ENCODE peak calls at places on chromosomes 11 and 22, in four cellular contexts. C is CD8-positive, alpha-beta T cell; W is foreskin fibroblast; H is AG04449. P is an unnamed sample.

GRCh38 chr11:290621-291231 is 1.8 kb downstream of the PGGHG start:
- DNase-seq in C (no peak), W (no peak), H (no peak), P (no peak)

GRCh38 chr11:124297921-124298320 is 15.8 kb downstream of the OR8D1 start:
- DNase-seq in W (peak), C (no peak), H (peak), P (no peak)

GRCh38 chr11:102760355-102761035 is 19.9 kb downstream of the MMP10 start:
- DNase-seq in C (no peak), H (peak), W (peak), P (peak)

GRCh38 chr11:70578831-70579230 is 180.5 kb downstream of the CTTN start:
- DNase-seq in H (no peak), W (no peak), C (no peak), P (no peak)

GRCh38 chr22:33519140-33519973 is 400.9 kb downstream of the LARGE1 start:
- DNase-seq in W (peak), H (peak), C (no peak), P (peak)

GRCh38 chr11:130775306-130776043 is 140.8 kb downstream of the SNX19 start:
- DNase-seq in C (no peak), W (peak), H (no peak), P (no peak)

GRCh38 chr11:75264971-75265370 is 24.4 kb downstream of the TPBGL start:
- DNase-seq in H (no peak), W (no peak), C (no peak), P (no peak)

GRCh38 chr11:113532697-113533424 is 57.7 kb upstream of the DRD2 start:
- DNase-seq in H (peak), C (peak), W (peak), P (peak)

GRCh38 chr22:18033204-18033998 is 9.0 kb upstream of the MICAL3 start:
- DNase-seq in H (no peak), W (peak), C (no peak), P (peak)

GRCh38 chr11:64259533-64260067 is 8.3 kb downstream of the PLCB3 start:
- DNase-seq in W (no peak), C (no peak), H (no peak), P (no peak)

GRCh38 chr11:45544826-45545225 is 120.6 kb downstream of the CHST1 start:
- DNase-seq in C (no peak), H (no peak), W (no peak), P (no peak)

GRCh38 chr22:50670513-50670912 is 2.1 kb upstream of the SHANK3 start:
- DNase-seq in W (no peak), C (no peak), H (no peak), P (no peak)

GRCh38 chr11:44793350-44794090 is 66.8 kb downstream of the TSPAN18 start:
- DNase-seq in C (no peak), W (no peak), H (no peak), P (no peak)

GRCh38 chr11:105073486-105074200 is 28.5 kb upstream of the CARD16 start:
- DNase-seq in H (no peak), C (no peak), W (no peak), P (no peak)

GRCh38 chr11:117075186-117075585 is 23.0 kb downstream of the SIK3 start:
- DNase-seq in H (no peak), C (no peak), W (peak), P (no peak)

GRCh38 chr22:50701076-50701419 is 28.4 kb downstream of the SHANK3 start:
- DNase-seq in H (no peak), W (no peak), C (no peak), P (no peak)

GRCh38 chr22:49462795-49463194 is 364.9 kb downstream of the BRD1 start:
- DNase-seq in W (no peak), C (no peak), H (no peak), P (no peak)

GRCh38 chr22:37638351-37639069 is 959 bp upstream of the SH3BP1 start:
- DNase-seq in W (no peak), H (no peak), C (no peak), P (no peak)

GRCh38 chr22:19880786-19881569 is 26.3 kb upstream of the GNB1L start:
- DNase-seq in C (no peak), H (peak), W (peak), P (peak)

GRCh38 chr11:100629671-100630070 is 57.4 kb upstream of the ARHGAP42 start:
- DNase-seq in C (no peak), H (no peak), W (no peak), P (no peak)

GRCh38 chr11:47904048-47904447 is 55.9 kb upstream of the NUP160 start:
- DNase-seq in W (peak), C (no peak), H (no peak), P (peak)

GRCh38 chr22:41482319-41482935 is 13.5 kb downstream of the ACO2 start:
- DNase-seq in H (no peak), C (no peak), W (peak), P (no peak)

GRCh38 chr11:67468056-67468455 is 995 bp downstream of the TMEM134 start:
- DNase-seq in C (no peak), H (no peak), W (peak), P (no peak)

GRCh38 chr11:50298182-50298988 is 265.7 kb downstream of the OR4C45 start:
- DNase-seq in H (no peak), C (no peak), W (no peak), P (no peak)

GRCh38 chr11:32494629-32495028 is 59.3 kb upstream of the WT1 start:
- DNase-seq in W (no peak), C (no peak), H (no peak), P (no peak)

GRCh38 chr22:29737251-29738117 is 17.7 kb downstream of the CABP7 start:
- DNase-seq in C (no peak), W (peak), H (no peak), P (no peak)

GRCh38 chr11:80873309-80873999 is 1432.6 kb upstream of the TENM4 start:
- DNase-seq in H (no peak), W (no peak), C (no peak), P (no peak)
- TF ChIP-seq CTCF in H (no peak), W (no peak), C (no peak), P (no peak)

DNA sequence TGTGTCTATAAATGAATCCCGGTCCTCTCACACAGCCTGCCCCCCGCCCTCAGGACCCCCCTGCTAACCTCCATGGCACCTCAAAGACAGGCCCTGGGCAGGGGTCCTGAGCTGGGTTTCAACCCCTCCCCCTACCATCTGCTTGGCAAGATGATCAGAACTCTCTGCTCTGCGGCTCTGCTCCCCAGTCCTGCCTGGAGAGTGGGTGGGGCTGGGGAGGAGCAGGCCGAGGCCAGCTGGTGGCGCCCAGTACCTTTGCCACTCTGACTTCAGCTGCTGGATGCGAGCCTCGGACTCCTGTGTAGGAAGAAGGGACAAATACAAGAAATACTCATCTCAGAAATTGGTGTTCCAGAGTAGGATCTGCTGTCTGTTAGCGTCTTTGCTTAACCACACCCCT is 15.0 kb downstream of the SUN2 start:
- DNase-seq in H (no peak), C (no peak), W (no peak), P (no peak)
- TF ChIP-seq CTCF in H (no peak), C (no peak), W (no peak), P (no peak)

GRCh38 chr11:7515544-7515943 is 1.7 kb downstream of the PPFIBP2 start:
- DNase-seq in W (no peak), C (no peak), H (no peak), P (no peak)

GRCh38 chr11:7511405-7511804 is 2.4 kb upstream of the PPFIBP2 start:
- DNase-seq in W (no peak), H (no peak), C (no peak), P (no peak)

GRCh38 chr11:7514099-7514725 is 413 bp downstream of the PPFIBP2 start:
- DNase-seq in H (no peak), W (peak), C (no peak), P (no peak)

GRCh38 chr11:7513210-7514098 is at the start of gene PPFIBP2:
- DNase-seq in H (no peak), W (peak), C (peak), P (peak)

DNA sequence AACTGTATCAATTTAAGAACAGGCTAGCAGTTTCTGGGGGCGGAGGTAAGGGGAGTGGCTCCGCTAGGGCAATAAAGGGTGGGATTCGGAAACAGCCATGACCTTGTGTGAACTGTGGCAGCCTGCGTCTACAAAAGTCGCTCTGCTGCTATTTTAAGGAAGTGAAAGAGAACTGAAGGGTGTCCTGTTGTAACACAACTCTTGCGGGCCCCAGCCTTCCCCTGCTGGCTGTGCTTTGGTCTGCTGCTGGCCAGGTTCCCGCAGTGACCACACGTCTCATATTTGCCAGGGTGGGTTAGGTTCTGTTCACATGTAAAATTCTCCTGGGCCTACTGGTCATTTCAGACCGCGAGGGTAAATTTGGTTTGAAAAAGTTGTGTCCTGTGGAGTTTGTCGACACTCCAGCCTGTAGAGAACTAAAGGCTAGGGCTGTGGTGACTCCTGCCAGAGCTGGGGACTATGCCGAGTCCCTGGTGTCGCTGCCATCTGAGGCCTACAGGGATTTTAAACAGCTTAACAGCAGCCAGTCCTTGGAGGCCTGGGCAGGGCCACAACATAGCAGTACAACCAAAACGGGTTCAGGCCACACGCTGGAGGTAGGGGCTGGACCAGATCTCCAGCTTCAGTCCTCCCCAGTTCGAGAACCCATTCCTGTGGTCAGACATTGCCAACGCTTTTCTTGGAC is 1.1 kb upstream of the PPFIBP2 start:
- DNase-seq in W (peak), C (peak), H (no peak), P (peak)
- TF ChIP-seq CTCF in W (no peak), C (no peak), H (no peak), P (peak)

DNA sequence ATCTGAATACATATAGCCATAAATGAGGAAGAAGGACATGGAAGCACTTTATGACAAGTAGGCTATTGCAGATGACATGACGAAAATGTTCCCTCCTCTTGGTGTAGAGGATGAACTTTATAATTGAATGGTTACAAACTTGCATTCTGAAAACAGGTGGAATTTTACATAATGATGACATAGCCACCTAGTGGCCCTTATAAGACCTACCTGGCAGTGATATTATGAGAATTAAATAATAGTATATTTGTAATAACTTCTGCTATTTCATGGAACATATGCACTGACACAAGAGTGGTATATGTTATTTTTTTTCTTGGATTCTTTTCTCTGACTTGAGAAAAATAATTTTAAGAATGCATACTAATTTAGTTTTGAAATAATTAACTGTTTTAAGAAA is 22.9 kb downstream of the TRIM22 start:
- DNase-seq in H (no peak), W (peak), C (no peak), P (no peak)
- TF ChIP-seq CTCF in H (peak), W (peak), C (peak), P (peak)

GRCh38 chr22:31872209-31872608 is 72.1 kb upstream of the YWHAH start:
- DNase-seq in H (no peak), C (no peak), W (no peak), P (no peak)
- TF ChIP-seq CTCF in H (no peak), C (no peak), W (no peak), P (no peak)

GRCh38 chr11:37786214-37786755 is 1188.2 kb upstream of the RAG2 start:
- DNase-seq in H (peak), W (peak), C (no peak), P (no peak)
- TF ChIP-seq CTCF in H (no peak), W (no peak), C (no peak), P (no peak)